ENCODE peak calls at places on chromosomes 13 and 19, in eight cellular contexts. One of them, this sample, is unnamed.

GRCh38 chr13:111658150-111659100 is 338.0 kb downstream of the TEX29 start:
- DNase-seq in memory B cell: no peak
- DNase-seq in stimulated activated naive B cell treated with anti-CD40 and anti-IgM and Interleukin-4, amounts not matched to agents 10 μg/mL and 1 μg/mL and 100 μg/mL, for 72 hours: no peak
- DNase-seq in ureter: peak
- DNase-seq in NCI-H2171 treated with DMSO at 0.1 percent for 48 hours: no peak
- DNase-seq in lung: no peak
- DNase-seq in C1 segment of cervical spinal cord: no peak
- DNase-seq in stimulated activated CD8-positive, alpha-beta memory T cell treated with anti-CD3 and anti-CD28 coated beads, Interleukin-4, amount 100 ng/mL, for 4 hours: no peak
- DNase-seq in this sample: peak

GRCh38 chr19:850221-850978 is 1.7 kb upstream of the ELANE start:
- DNase-seq in memory B cell: no peak
- DNase-seq in stimulated activated naive B cell treated with anti-CD40 and anti-IgM and Interleukin-4, amounts not matched to agents 10 μg/mL and 1 μg/mL and 100 μg/mL, for 72 hours: no peak
- DNase-seq in ureter: peak
- DNase-seq in NCI-H2171 treated with DMSO at 0.1 percent for 48 hours: no peak
- DNase-seq in lung: peak
- DNase-seq in C1 segment of cervical spinal cord: peak
- DNase-seq in stimulated activated CD8-positive, alpha-beta memory T cell treated with anti-CD3 and anti-CD28 coated beads, Interleukin-4, amount 100 ng/mL, for 4 hours: no peak
- DNase-seq in this sample: no peak

GRCh38 chr13:78020861-78021260 is 102.2 kb upstream of the EDNRB start:
- DNase-seq in memory B cell: no peak
- DNase-seq in stimulated activated naive B cell treated with anti-CD40 and anti-IgM and Interleukin-4, amounts not matched to agents 10 μg/mL and 1 μg/mL and 100 μg/mL, for 72 hours: no peak
- DNase-seq in ureter: no peak
- DNase-seq in NCI-H2171 treated with DMSO at 0.1 percent for 48 hours: no peak
- DNase-seq in lung: no peak
- DNase-seq in C1 segment of cervical spinal cord: no peak
- DNase-seq in stimulated activated CD8-positive, alpha-beta memory T cell treated with anti-CD3 and anti-CD28 coated beads, Interleukin-4, amount 100 ng/mL, for 4 hours: no peak
- DNase-seq in this sample: no peak

GRCh38 chr13:36841411-36841810 is 22.4 kb downstream of the RFXAP start:
- DNase-seq in memory B cell: no peak
- DNase-seq in stimulated activated naive B cell treated with anti-CD40 and anti-IgM and Interleukin-4, amounts not matched to agents 10 μg/mL and 1 μg/mL and 100 μg/mL, for 72 hours: no peak
- DNase-seq in ureter: no peak
- DNase-seq in NCI-H2171 treated with DMSO at 0.1 percent for 48 hours: no peak
- DNase-seq in lung: no peak
- DNase-seq in C1 segment of cervical spinal cord: no peak
- DNase-seq in stimulated activated CD8-positive, alpha-beta memory T cell treated with anti-CD3 and anti-CD28 coated beads, Interleukin-4, amount 100 ng/mL, for 4 hours: no peak
- DNase-seq in this sample: no peak

GRCh38 chr19:8004723-8005513 is 523 bp downstream of the ELAVL1 start:
- DNase-seq in memory B cell: no peak
- DNase-seq in stimulated activated naive B cell treated with anti-CD40 and anti-IgM and Interleukin-4, amounts not matched to agents 10 μg/mL and 1 μg/mL and 100 μg/mL, for 72 hours: peak
- DNase-seq in ureter: no peak
- DNase-seq in NCI-H2171 treated with DMSO at 0.1 percent for 48 hours: peak
- DNase-seq in lung: no peak
- DNase-seq in C1 segment of cervical spinal cord: no peak
- DNase-seq in stimulated activated CD8-positive, alpha-beta memory T cell treated with anti-CD3 and anti-CD28 coated beads, Interleukin-4, amount 100 ng/mL, for 4 hours: peak
- DNase-seq in this sample: no peak

GRCh38 chr19:41927810-41928192 is 448 bp downstream of the ERFL start:
- DNase-seq in memory B cell: no peak
- DNase-seq in stimulated activated naive B cell treated with anti-CD40 and anti-IgM and Interleukin-4, amounts not matched to agents 10 μg/mL and 1 μg/mL and 100 μg/mL, for 72 hours: no peak
- DNase-seq in ureter: no peak
- DNase-seq in NCI-H2171 treated with DMSO at 0.1 percent for 48 hours: no peak
- DNase-seq in lung: no peak
- DNase-seq in C1 segment of cervical spinal cord: no peak
- DNase-seq in stimulated activated CD8-positive, alpha-beta memory T cell treated with anti-CD3 and anti-CD28 coated beads, Interleukin-4, amount 100 ng/mL, for 4 hours: no peak
- DNase-seq in this sample: no peak

GRCh38 chr13:110653271-110653670 is 37.9 kb downstream of the NAXD start:
- DNase-seq in memory B cell: no peak
- DNase-seq in stimulated activated naive B cell treated with anti-CD40 and anti-IgM and Interleukin-4, amounts not matched to agents 10 μg/mL and 1 μg/mL and 100 μg/mL, for 72 hours: peak
- DNase-seq in ureter: no peak
- DNase-seq in NCI-H2171 treated with DMSO at 0.1 percent for 48 hours: no peak
- DNase-seq in lung: no peak
- DNase-seq in C1 segment of cervical spinal cord: no peak
- DNase-seq in stimulated activated CD8-positive, alpha-beta memory T cell treated with anti-CD3 and anti-CD28 coated beads, Interleukin-4, amount 100 ng/mL, for 4 hours: no peak
- DNase-seq in this sample: no peak

GRCh38 chr13:54226866-54227265 is 1198.3 kb downstream of the OLFM4 start:
- DNase-seq in memory B cell: no peak
- DNase-seq in stimulated activated naive B cell treated with anti-CD40 and anti-IgM and Interleukin-4, amounts not matched to agents 10 μg/mL and 1 μg/mL and 100 μg/mL, for 72 hours: no peak
- DNase-seq in ureter: no peak
- DNase-seq in NCI-H2171 treated with DMSO at 0.1 percent for 48 hours: no peak
- DNase-seq in lung: no peak
- DNase-seq in C1 segment of cervical spinal cord: peak
- DNase-seq in stimulated activated CD8-positive, alpha-beta memory T cell treated with anti-CD3 and anti-CD28 coated beads, Interleukin-4, amount 100 ng/mL, for 4 hours: no peak
- DNase-seq in this sample: no peak

GRCh38 chr19:3580156-3580955 is 4.9 kb upstream of the GIPC3 start:
- DNase-seq in memory B cell: no peak
- DNase-seq in stimulated activated naive B cell treated with anti-CD40 and anti-IgM and Interleukin-4, amounts not matched to agents 10 μg/mL and 1 μg/mL and 100 μg/mL, for 72 hours: no peak
- DNase-seq in ureter: no peak
- DNase-seq in NCI-H2171 treated with DMSO at 0.1 percent for 48 hours: no peak
- DNase-seq in lung: no peak
- DNase-seq in C1 segment of cervical spinal cord: peak
- DNase-seq in stimulated activated CD8-positive, alpha-beta memory T cell treated with anti-CD3 and anti-CD28 coated beads, Interleukin-4, amount 100 ng/mL, for 4 hours: no peak
- DNase-seq in this sample: no peak

GRCh38 chr13:29909975-29910674 is 59.7 kb upstream of the UBL3 start:
- DNase-seq in memory B cell: no peak
- DNase-seq in stimulated activated naive B cell treated with anti-CD40 and anti-IgM and Interleukin-4, amounts not matched to agents 10 μg/mL and 1 μg/mL and 100 μg/mL, for 72 hours: no peak
- DNase-seq in ureter: no peak
- DNase-seq in NCI-H2171 treated with DMSO at 0.1 percent for 48 hours: no peak
- DNase-seq in lung: no peak
- DNase-seq in C1 segment of cervical spinal cord: no peak
- DNase-seq in stimulated activated CD8-positive, alpha-beta memory T cell treated with anti-CD3 and anti-CD28 coated beads, Interleukin-4, amount 100 ng/mL, for 4 hours: no peak
- DNase-seq in this sample: no peak

GRCh38 chr19:16338470-16339360 is 14.1 kb downstream of the KLF2 start:
- DNase-seq in memory B cell: no peak
- DNase-seq in stimulated activated naive B cell treated with anti-CD40 and anti-IgM and Interleukin-4, amounts not matched to agents 10 μg/mL and 1 μg/mL and 100 μg/mL, for 72 hours: peak
- DNase-seq in ureter: no peak
- DNase-seq in NCI-H2171 treated with DMSO at 0.1 percent for 48 hours: no peak
- DNase-seq in lung: no peak
- DNase-seq in C1 segment of cervical spinal cord: no peak
- DNase-seq in stimulated activated CD8-positive, alpha-beta memory T cell treated with anti-CD3 and anti-CD28 coated beads, Interleukin-4, amount 100 ng/mL, for 4 hours: no peak
- DNase-seq in this sample: no peak

GRCh38 chr13:110920038-110920437 is 5.2 kb upstream of the ANKRD10 start:
- DNase-seq in memory B cell: no peak
- DNase-seq in stimulated activated naive B cell treated with anti-CD40 and anti-IgM and Interleukin-4, amounts not matched to agents 10 μg/mL and 1 μg/mL and 100 μg/mL, for 72 hours: no peak
- DNase-seq in ureter: no peak
- DNase-seq in NCI-H2171 treated with DMSO at 0.1 percent for 48 hours: no peak
- DNase-seq in lung: no peak
- DNase-seq in C1 segment of cervical spinal cord: no peak
- DNase-seq in stimulated activated CD8-positive, alpha-beta memory T cell treated with anti-CD3 and anti-CD28 coated beads, Interleukin-4, amount 100 ng/mL, for 4 hours: no peak
- DNase-seq in this sample: no peak

GRCh38 chr13:50352720-50353491 is 337.7 kb downstream of the KCNRG start:
- DNase-seq in memory B cell: no peak
- DNase-seq in stimulated activated naive B cell treated with anti-CD40 and anti-IgM and Interleukin-4, amounts not matched to agents 10 μg/mL and 1 μg/mL and 100 μg/mL, for 72 hours: no peak
- DNase-seq in ureter: no peak
- DNase-seq in NCI-H2171 treated with DMSO at 0.1 percent for 48 hours: no peak
- DNase-seq in lung: no peak
- DNase-seq in C1 segment of cervical spinal cord: no peak
- DNase-seq in stimulated activated CD8-positive, alpha-beta memory T cell treated with anti-CD3 and anti-CD28 coated beads, Interleukin-4, amount 100 ng/mL, for 4 hours: no peak
- DNase-seq in this sample: no peak

GRCh38 chr13:109389892-109390345 is 396.5 kb downstream of the IRS2 start:
- DNase-seq in memory B cell: no peak
- DNase-seq in stimulated activated naive B cell treated with anti-CD40 and anti-IgM and Interleukin-4, amounts not matched to agents 10 μg/mL and 1 μg/mL and 100 μg/mL, for 72 hours: no peak
- DNase-seq in ureter: no peak
- DNase-seq in NCI-H2171 treated with DMSO at 0.1 percent for 48 hours: no peak
- DNase-seq in lung: no peak
- DNase-seq in C1 segment of cervical spinal cord: no peak
- DNase-seq in stimulated activated CD8-positive, alpha-beta memory T cell treated with anti-CD3 and anti-CD28 coated beads, Interleukin-4, amount 100 ng/mL, for 4 hours: no peak
- DNase-seq in this sample: no peak

GRCh38 chr19:5588906-5589676 is 21.3 kb upstream of the TINCR start:
- DNase-seq in memory B cell: no peak
- DNase-seq in stimulated activated naive B cell treated with anti-CD40 and anti-IgM and Interleukin-4, amounts not matched to agents 10 μg/mL and 1 μg/mL and 100 μg/mL, for 72 hours: no peak
- DNase-seq in ureter: no peak
- DNase-seq in NCI-H2171 treated with DMSO at 0.1 percent for 48 hours: no peak
- DNase-seq in lung: no peak
- DNase-seq in C1 segment of cervical spinal cord: no peak
- DNase-seq in stimulated activated CD8-positive, alpha-beta memory T cell treated with anti-CD3 and anti-CD28 coated beads, Interleukin-4, amount 100 ng/mL, for 4 hours: no peak
- DNase-seq in this sample: no peak

GRCh38 chr19:5298502-5298901 is 42.1 kb downstream of the PTPRS start:
- DNase-seq in memory B cell: no peak
- DNase-seq in stimulated activated naive B cell treated with anti-CD40 and anti-IgM and Interleukin-4, amounts not matched to agents 10 μg/mL and 1 μg/mL and 100 μg/mL, for 72 hours: no peak
- DNase-seq in ureter: peak
- DNase-seq in NCI-H2171 treated with DMSO at 0.1 percent for 48 hours: no peak
- DNase-seq in lung: peak
- DNase-seq in C1 segment of cervical spinal cord: no peak
- DNase-seq in stimulated activated CD8-positive, alpha-beta memory T cell treated with anti-CD3 and anti-CD28 coated beads, Interleukin-4, amount 100 ng/mL, for 4 hours: no peak
- DNase-seq in this sample: no peak

GRCh38 chr13:37134411-37135041 is 29.1 kb upstream of the CSNK1A1L start:
- DNase-seq in memory B cell: no peak
- DNase-seq in stimulated activated naive B cell treated with anti-CD40 and anti-IgM and Interleukin-4, amounts not matched to agents 10 μg/mL and 1 μg/mL and 100 μg/mL, for 72 hours: no peak
- DNase-seq in ureter: no peak
- DNase-seq in NCI-H2171 treated with DMSO at 0.1 percent for 48 hours: no peak
- DNase-seq in lung: no peak
- DNase-seq in C1 segment of cervical spinal cord: no peak
- DNase-seq in stimulated activated CD8-positive, alpha-beta memory T cell treated with anti-CD3 and anti-CD28 coated beads, Interleukin-4, amount 100 ng/mL, for 4 hours: no peak
- DNase-seq in this sample: no peak